ENCODE peak calls at places on chromosomes 7 and 10, in seven cellular contexts. One of them, this sample, is unnamed.
A peak's percentile ranks its signal among the peaks of the same experiment; 100 is the strongest.

GRCh38 chr10:126153686-126154628 is 234.3 kb downstream of the ADAM12 start:
- DNase-seq in esophagus squamous epithelium: no peak
- DNase-seq in uterus: no peak
- DNase-seq in right atrium auricular region: no peak
- DNase-seq in psoas muscle: no peak
- DNase-seq in AG04450: no peak
- DNase-seq in thyroid gland: no peak
- DNase-seq in this sample: no peak

GRCh38 chr10:73339436-73339835 is 19.2 kb downstream of the CFAP70 start:
- DNase-seq in right atrium auricular region: no peak
- DNase-seq in uterus: no peak
- DNase-seq in thyroid gland: no peak
- DNase-seq in AG04450: no peak
- DNase-seq in psoas muscle: peak; percentile 64
- DNase-seq in esophagus squamous epithelium: no peak
- DNase-seq in this sample: no peak

GRCh38 chr10:43078986-43079273 is 2.1 kb downstream of the RET start:
- DNase-seq in esophagus squamous epithelium: no peak
- DNase-seq in thyroid gland: no peak
- DNase-seq in uterus: no peak
- DNase-seq in right atrium auricular region: no peak
- DNase-seq in AG04450: no peak
- DNase-seq in psoas muscle: peak; percentile 81
- DNase-seq in this sample: peak; percentile 39

GRCh38 chr10:77582710-77583115 is 54.9 kb downstream of the KCNMA1 start:
- DNase-seq in thyroid gland: no peak
- DNase-seq in psoas muscle: peak; percentile 67
- DNase-seq in AG04450: no peak
- DNase-seq in esophagus squamous epithelium: no peak
- DNase-seq in uterus: no peak
- DNase-seq in right atrium auricular region: no peak
- DNase-seq in this sample: no peak

GRCh38 chr7:137017221-137017620 is 148.8 kb downstream of the CHRM2 start:
- DNase-seq in thyroid gland: no peak
- DNase-seq in esophagus squamous epithelium: no peak
- DNase-seq in psoas muscle: no peak
- DNase-seq in right atrium auricular region: no peak
- DNase-seq in uterus: no peak
- DNase-seq in AG04450: no peak
- DNase-seq in this sample: no peak

GRCh38 chr10:129792864-129793263 is 171.2 kb downstream of the EBF3 start:
- DNase-seq in AG04450: no peak
- DNase-seq in psoas muscle: no peak
- DNase-seq in thyroid gland: no peak
- DNase-seq in right atrium auricular region: no peak
- DNase-seq in esophagus squamous epithelium: no peak
- DNase-seq in uterus: no peak
- DNase-seq in this sample: no peak

GRCh38 chr10:3782099-3782455 is 2.9 kb downstream of the KLF6 start:
- DNase-seq in thyroid gland: peak; percentile 15
- DNase-seq in right atrium auricular region: no peak
- DNase-seq in psoas muscle: no peak
- DNase-seq in uterus: peak; percentile 46
- DNase-seq in AG04450: no peak
- DNase-seq in esophagus squamous epithelium: no peak
- DNase-seq in this sample: no peak

GRCh38 chr7:1059200-1060091 is 15.1 kb downstream of the GPR146 start:
- DNase-seq in right atrium auricular region: no peak
- DNase-seq in thyroid gland: peak; percentile 67
- DNase-seq in psoas muscle: peak; percentile 53
- DNase-seq in uterus: no peak
- DNase-seq in esophagus squamous epithelium: no peak
- DNase-seq in AG04450: no peak
- DNase-seq in this sample: peak; percentile 95

GRCh38 chr10:24238527-24239247 is 29.7 kb downstream of the KIAA1217 start:
- DNase-seq in right atrium auricular region: no peak
- DNase-seq in AG04450: no peak
- DNase-seq in thyroid gland: peak; percentile 78
- DNase-seq in uterus: no peak
- DNase-seq in esophagus squamous epithelium: no peak
- DNase-seq in psoas muscle: no peak
- DNase-seq in this sample: no peak

GRCh38 chr7:134472572-134473242 is 13.8 kb upstream of the AKR1B1 start:
- DNase-seq in right atrium auricular region: no peak
- DNase-seq in esophagus squamous epithelium: no peak
- DNase-seq in uterus: no peak
- DNase-seq in thyroid gland: no peak
- DNase-seq in AG04450: no peak
- DNase-seq in psoas muscle: no peak
- DNase-seq in this sample: no peak

GRCh38 chr7:134422646-134423045 is 36.3 kb downstream of the AKR1B1 start:
- DNase-seq in esophagus squamous epithelium: no peak
- DNase-seq in uterus: no peak
- DNase-seq in thyroid gland: no peak
- DNase-seq in right atrium auricular region: no peak
- DNase-seq in AG04450: no peak
- DNase-seq in psoas muscle: no peak
- DNase-seq in this sample: no peak

GRCh38 chr10:37860494-37861190 is 3.2 kb upstream of the ZNF248 start:
- DNase-seq in AG04450: peak; percentile 47
- DNase-seq in uterus: no peak
- DNase-seq in psoas muscle: no peak
- DNase-seq in thyroid gland: peak; percentile 31
- DNase-seq in esophagus squamous epithelium: no peak
- DNase-seq in right atrium auricular region: no peak
- DNase-seq in this sample: no peak

GRCh38 chr7:158353606-158354570 is 233.7 kb downstream of the PTPRN2 start:
- DNase-seq in thyroid gland: no peak
- DNase-seq in right atrium auricular region: no peak
- DNase-seq in psoas muscle: no peak
- DNase-seq in esophagus squamous epithelium: no peak
- DNase-seq in uterus: no peak
- DNase-seq in AG04450: no peak
- DNase-seq in this sample: peak; percentile 57

GRCh38 chr10:133532871-133533270 is 5.7 kb downstream of the CYP2E1 start:
- DNase-seq in psoas muscle: no peak
- DNase-seq in esophagus squamous epithelium: no peak
- DNase-seq in thyroid gland: no peak
- DNase-seq in uterus: no peak
- DNase-seq in right atrium auricular region: no peak
- DNase-seq in AG04450: no peak
- DNase-seq in this sample: no peak

GRCh38 chr10:78310481-78311080 is 276.9 kb downstream of the RPS24 start:
- DNase-seq in AG04450: no peak
- DNase-seq in psoas muscle: no peak
- DNase-seq in thyroid gland: no peak
- DNase-seq in right atrium auricular region: peak; percentile 52
- DNase-seq in esophagus squamous epithelium: no peak
- DNase-seq in uterus: no peak
- DNase-seq in this sample: no peak

GRCh38 chr7:29989257-29989995 is at the start of gene SCRN1:
- DNase-seq in AG04450: no peak
- DNase-seq in right atrium auricular region: no peak
- DNase-seq in uterus: peak; percentile 58
- DNase-seq in psoas muscle: peak; percentile 58
- DNase-seq in esophagus squamous epithelium: no peak
- DNase-seq in thyroid gland: peak; percentile 52
- DNase-seq in this sample: peak; percentile 76

GRCh38 chr7:44162785-44163395 is 21.8 kb upstream of the MYL7 start:
- DNase-seq in esophagus squamous epithelium: no peak
- DNase-seq in psoas muscle: no peak
- DNase-seq in uterus: no peak
- DNase-seq in AG04450: no peak
- DNase-seq in right atrium auricular region: no peak
- DNase-seq in thyroid gland: no peak
- DNase-seq in this sample: no peak

DNA sequence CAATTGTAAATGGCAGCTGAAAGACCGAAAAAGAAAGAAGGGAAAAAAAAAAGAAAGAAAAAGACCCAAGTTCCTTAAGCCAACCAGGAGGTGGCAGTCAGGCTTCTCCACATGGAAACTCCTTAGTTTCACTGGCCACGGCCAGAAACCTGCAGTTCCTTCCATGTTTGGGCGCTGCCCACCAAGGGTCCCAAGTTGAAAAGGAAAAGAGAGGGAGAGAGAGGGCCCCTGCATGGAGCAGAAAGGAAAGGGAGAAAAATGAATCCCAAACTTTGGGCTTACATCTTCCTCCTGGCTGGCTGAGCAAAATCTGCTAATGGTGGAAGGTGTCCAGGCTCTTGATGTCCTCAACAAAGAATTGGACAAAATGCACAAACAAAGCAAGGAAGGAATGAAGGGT is 31.8 kb upstream of the ABCA13 start:
- DNase-seq in right atrium auricular region: no peak
- DNase-seq in esophagus squamous epithelium: no peak
- DNase-seq in AG04450: no peak
- DNase-seq in thyroid gland: no peak
- DNase-seq in uterus: no peak
- DNase-seq in psoas muscle: no peak
- DNase-seq in this sample: no peak
- TF ChIP-seq CTCF in right atrium auricular region: no peak
- TF ChIP-seq CTCF in esophagus squamous epithelium: no peak
- TF ChIP-seq CTCF in AG04450: peak; percentile 57
- TF ChIP-seq CTCF in thyroid gland: no peak
- TF ChIP-seq CTCF in uterus: no peak
- TF ChIP-seq CTCF in psoas muscle: no peak
- TF ChIP-seq CTCF in this sample: peak; percentile 37

DNA sequence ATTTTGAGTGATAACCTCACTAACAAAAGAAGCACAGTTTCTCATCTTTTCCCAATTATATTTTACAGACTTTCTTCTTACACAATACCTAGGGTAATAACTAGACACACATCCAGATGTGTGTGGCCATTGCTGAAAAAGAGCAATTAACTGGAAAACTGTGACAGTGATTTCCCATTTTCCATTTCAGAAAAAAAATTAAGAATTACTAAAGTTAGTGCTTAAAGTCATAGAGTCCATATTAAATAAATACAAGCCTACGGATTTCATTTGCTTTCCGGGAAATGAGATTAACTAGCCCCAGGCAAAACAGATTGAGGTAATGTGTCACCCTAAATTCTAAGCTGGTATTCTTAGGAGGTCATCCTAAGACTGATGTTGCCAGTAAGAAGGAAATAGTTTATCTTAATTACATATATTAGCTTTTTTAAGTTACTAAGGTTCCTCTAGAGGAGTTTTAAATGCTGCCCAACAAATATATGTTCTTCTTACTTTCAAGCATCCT is 10.2 kb upstream of the MACC1 start:
- DNase-seq in esophagus squamous epithelium: no peak
- DNase-seq in thyroid gland: no peak
- DNase-seq in psoas muscle: no peak
- DNase-seq in uterus: no peak
- DNase-seq in right atrium auricular region: no peak
- DNase-seq in AG04450: no peak
- DNase-seq in this sample: no peak
- H3K4me3 ChIP-seq in esophagus squamous epithelium: no peak overlapping the region
- H3K4me3 ChIP-seq in thyroid gland: no peak overlapping the region
- H3K4me3 ChIP-seq in psoas muscle: no peak overlapping the region
- H3K4me3 ChIP-seq in uterus: no peak overlapping the region
- H3K4me3 ChIP-seq in right atrium auricular region: no peak overlapping the region
- H3K4me3 ChIP-seq in AG04450: no peak overlapping the region
- H3K4me3 ChIP-seq in this sample: no peak overlapping the region

DNA sequence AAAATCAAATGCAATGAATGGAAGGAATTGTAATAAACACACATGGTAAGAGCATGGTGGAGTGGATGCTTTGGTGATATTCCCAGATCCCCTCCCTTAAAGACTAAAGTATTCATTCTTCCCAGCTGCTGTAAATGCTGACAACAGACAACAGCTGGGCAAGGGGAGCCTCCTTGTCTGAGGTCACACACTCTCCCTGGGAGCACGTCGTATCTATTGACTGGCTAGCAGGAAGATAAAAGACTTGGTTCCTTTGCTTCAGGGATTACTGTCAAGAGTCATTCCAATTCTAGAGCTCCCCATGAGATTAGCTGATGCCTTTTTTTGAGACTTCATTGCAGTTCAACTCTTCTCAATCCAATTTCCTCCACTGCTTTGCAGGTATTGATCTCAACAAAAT is 443.5 kb upstream of the ETV1 start:
- DNase-seq in psoas muscle: no peak
- DNase-seq in AG04450: no peak
- DNase-seq in esophagus squamous epithelium: no peak
- DNase-seq in thyroid gland: no peak
- DNase-seq in right atrium auricular region: no peak
- DNase-seq in uterus: no peak
- DNase-seq in this sample: peak; percentile 24
- H3K27ac ChIP-seq in psoas muscle: no peak overlapping the region
- H3K27ac ChIP-seq in AG04450: no peak overlapping the region
- H3K27ac ChIP-seq in esophagus squamous epithelium: no peak overlapping the region
- H3K27ac ChIP-seq in thyroid gland: no peak overlapping the region
- H3K27ac ChIP-seq in right atrium auricular region: no peak overlapping the region
- H3K27ac ChIP-seq in uterus: no peak overlapping the region
- H3K27ac ChIP-seq in this sample: no peak overlapping the region

DNA sequence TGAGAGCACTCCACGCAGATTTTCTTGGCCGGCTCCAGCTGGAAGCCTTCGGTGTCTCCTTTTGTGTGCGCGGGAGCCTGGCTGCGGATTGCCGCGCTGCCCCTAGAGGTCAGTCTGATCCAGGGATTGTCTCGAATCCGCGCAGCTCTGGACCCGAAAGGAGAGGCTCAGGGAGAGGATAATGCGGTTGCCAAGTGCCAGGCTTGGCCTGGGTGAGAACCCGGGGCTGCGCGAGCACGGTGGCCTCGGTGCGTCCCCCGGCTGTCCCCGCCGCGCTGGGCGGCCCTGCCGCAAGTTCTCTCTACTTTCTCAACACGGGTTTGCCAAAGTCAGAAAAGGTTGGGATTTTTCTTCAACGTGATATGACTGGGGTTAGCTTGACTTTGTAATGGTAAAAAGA is 140.9 kb downstream of the ADCYAP1R1 start:
- DNase-seq in AG04450: no peak
- DNase-seq in thyroid gland: peak; percentile 54
- DNase-seq in esophagus squamous epithelium: no peak
- DNase-seq in right atrium auricular region: no peak
- DNase-seq in psoas muscle: peak; percentile 65
- DNase-seq in uterus: peak; percentile 40
- DNase-seq in this sample: peak; percentile 85
- TF ChIP-seq CTCF in AG04450: peak; percentile 73
- TF ChIP-seq CTCF in thyroid gland: peak; percentile 36
- TF ChIP-seq CTCF in esophagus squamous epithelium: peak; percentile 28
- TF ChIP-seq CTCF in right atrium auricular region: peak; percentile 74
- TF ChIP-seq CTCF in psoas muscle: peak; percentile 34
- TF ChIP-seq CTCF in uterus: peak; percentile 37
- TF ChIP-seq CTCF in this sample: peak; percentile 89

GRCh38 chr7:50068026-50068425 is 25.0 kb downstream of the ZPBP start:
- DNase-seq in right atrium auricular region: no peak
- DNase-seq in thyroid gland: peak; percentile 32
- DNase-seq in esophagus squamous epithelium: no peak
- DNase-seq in psoas muscle: no peak
- DNase-seq in AG04450: no peak
- DNase-seq in uterus: no peak
- DNase-seq in this sample: no peak
- H3K4me3 ChIP-seq in right atrium auricular region: no peak overlapping the region
- H3K4me3 ChIP-seq in thyroid gland: no peak overlapping the region
- H3K4me3 ChIP-seq in esophagus squamous epithelium: peak overlapping the region; percentile 49
- H3K4me3 ChIP-seq in psoas muscle: peak overlapping the region; percentile 67
- H3K4me3 ChIP-seq in AG04450: no peak overlapping the region
- H3K4me3 ChIP-seq in uterus: no peak overlapping the region
- H3K4me3 ChIP-seq in this sample: no peak overlapping the region

This sample was measured in WERI-Rb-1.